ENCODE peak calls at places on chromosomes 12 and 14, in six cellular contexts. L is stomach, Z is suprapubic skin, W is ovary, Q is H1, J is transverse colon. G is an unnamed sample.

GRCh38 chr12:111558107-111558376 is 41.1 kb downstream of the ATXN2 start:
- DNase-seq in L (no peak), Z (no peak), W (no peak), Q (no peak), J (no peak), G (no peak)

GRCh38 chr12:64236549-64236948 is 14.5 kb upstream of the KICS2 start:
- DNase-seq in L (no peak), Z (no peak), W (no peak), Q (no peak), J (no peak), G (no peak)

GRCh38 chr12:93178154-93178878 is 199.4 kb upstream of the NUDT4 start:
- DNase-seq in L (no peak), Z (no peak), W (no peak), Q (no peak), J (no peak), G (no peak)

GRCh38 chr14:59490756-59491155 is 6.4 kb downstream of the JKAMP start:
- DNase-seq in L (no peak), Z (no peak), W (no peak), Q (no peak), J (no peak), G (no peak)

GRCh38 chr12:52870361-52871290 is 21.8 kb upstream of the KRT78 start:
- DNase-seq in L (peak; percentile 81), Z (peak; percentile 84), W (peak; percentile 37), Q (no peak), J (peak; percentile 91), G (no peak)

GRCh38 chr14:104322531-104323466 is 184.4 kb downstream of the KIF26A start:
- DNase-seq in L (peak; percentile 17), Z (no peak), W (no peak), Q (no peak), J (no peak), G (peak; percentile 15)

GRCh38 chr12:108307006-108307405 is 32.1 kb downstream of the CMKLR1 start:
- DNase-seq in L (no peak), Z (peak; percentile 56), W (no peak), Q (no peak), J (no peak), G (no peak)

GRCh38 chr14:50025776-50026175 is 90.6 kb downstream of the VCPKMT start:
- DNase-seq in L (no peak), Z (no peak), W (no peak), Q (no peak), J (no peak), G (no peak)

GRCh38 chr12:124768462-124769165 is 95.0 kb downstream of the SCARB1 start:
- DNase-seq in L (no peak), Z (no peak), W (no peak), Q (no peak), J (no peak), G (no peak)

GRCh38 chr12:18422849-18423248 is 161.5 kb downstream of the PIK3C2G start:
- DNase-seq in L (no peak), Z (no peak), W (no peak), Q (no peak), J (no peak), G (no peak)

GRCh38 chr12:22046968-22047390 is 961 bp downstream of the CMAS start:
- DNase-seq in L (no peak), Z (no peak), W (no peak), Q (no peak), J (no peak), G (no peak)

GRCh38 chr14:56199976-56200577 is 81.9 kb downstream of the PELI2 start:
- DNase-seq in L (no peak), Z (no peak), W (no peak), Q (no peak), J (no peak), G (no peak)

GRCh38 chr12:54196396-54196795 is 7.6 kb upstream of the SMUG1 start:
- DNase-seq in L (no peak), Z (no peak), W (no peak), Q (no peak), J (no peak), G (no peak)

GRCh38 chr12:64912501-64912900 is 88.1 kb downstream of the TBC1D30 start:
- DNase-seq in L (no peak), Z (no peak), W (peak; percentile 23), Q (no peak), J (no peak), G (no peak)

GRCh38 chr14:25406818-25407217 is 356.9 kb upstream of the STXBP6 start:
- DNase-seq in L (no peak), Z (no peak), W (no peak), Q (peak; percentile 47), J (peak; percentile 41), G (no peak)

GRCh38 chr14:90815817-90816662 is at the start of gene TTC7B:
- DNase-seq in L (peak; percentile 51), Z (no peak), W (peak; percentile 49), Q (no peak), J (peak; percentile 43), G (peak; percentile 93)
- TF ChIP-seq CTCF in L (no peak), Z (no peak), W (no peak), Q (no peak), J (no peak), G (no peak)

DNA sequence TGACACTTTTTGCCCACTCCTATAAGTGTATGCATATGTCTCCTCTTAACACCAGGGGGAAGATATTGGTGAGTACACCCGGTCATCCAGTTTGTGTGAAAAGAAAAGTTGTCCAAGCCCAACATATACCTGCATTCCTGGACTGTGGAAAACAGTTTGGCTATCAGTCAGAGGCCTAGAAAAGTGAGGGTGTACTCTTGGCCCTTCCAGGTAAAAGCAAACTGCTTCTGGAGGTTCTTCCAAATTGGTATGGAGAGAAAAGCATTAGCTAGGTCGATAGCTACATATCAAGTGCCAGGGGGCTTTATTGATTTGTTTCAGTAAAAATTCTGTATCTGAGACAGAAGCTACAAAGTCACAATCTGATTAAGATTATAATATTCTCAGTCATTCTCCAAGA is 144.0 kb downstream of the SPTSSA start:
- DNase-seq in L (no peak), Z (no peak), W (no peak), Q (no peak), J (no peak), G (no peak)
- TF ChIP-seq POLR2A in L (no peak), Z (no peak), W (no peak), Q (no peak), J (no peak), G (no peak)

GRCh38 chr12:13061377-13061776 is 17.2 kb downstream of the FAM234B start:
- DNase-seq in L (no peak), Z (no peak), W (no peak), Q (no peak), J (no peak), G (no peak)
- TF ChIP-seq EP300 in L (no peak), Z (no peak), W (no peak), Q (no peak), J (no peak), G (no peak)

DNA sequence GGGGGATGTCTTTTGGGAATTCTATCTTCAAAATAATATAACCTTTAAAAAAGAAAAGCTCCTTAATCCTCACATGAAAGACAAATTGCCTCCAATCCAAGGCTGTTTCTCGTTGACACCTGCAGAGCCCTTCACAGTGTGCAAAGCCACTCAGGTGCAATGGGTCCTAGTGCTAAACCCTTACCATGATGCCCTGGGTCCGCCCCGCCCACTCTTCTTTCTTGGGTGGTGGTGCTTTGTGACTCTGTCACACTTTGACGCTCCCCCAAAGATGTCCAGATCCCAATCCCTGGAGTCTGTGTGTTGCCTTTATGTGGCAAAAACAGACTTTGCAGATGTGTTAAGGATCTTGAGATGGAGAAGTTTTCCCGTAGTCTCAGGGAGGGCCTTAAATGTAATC is 29.7 kb downstream of the CLMN start:
- DNase-seq in L (no peak), Z (no peak), W (no peak), Q (no peak), J (no peak), G (no peak)
- TF ChIP-seq CTCF in L (no peak), Z (no peak), W (no peak), Q (no peak), J (no peak), G (no peak)

DNA sequence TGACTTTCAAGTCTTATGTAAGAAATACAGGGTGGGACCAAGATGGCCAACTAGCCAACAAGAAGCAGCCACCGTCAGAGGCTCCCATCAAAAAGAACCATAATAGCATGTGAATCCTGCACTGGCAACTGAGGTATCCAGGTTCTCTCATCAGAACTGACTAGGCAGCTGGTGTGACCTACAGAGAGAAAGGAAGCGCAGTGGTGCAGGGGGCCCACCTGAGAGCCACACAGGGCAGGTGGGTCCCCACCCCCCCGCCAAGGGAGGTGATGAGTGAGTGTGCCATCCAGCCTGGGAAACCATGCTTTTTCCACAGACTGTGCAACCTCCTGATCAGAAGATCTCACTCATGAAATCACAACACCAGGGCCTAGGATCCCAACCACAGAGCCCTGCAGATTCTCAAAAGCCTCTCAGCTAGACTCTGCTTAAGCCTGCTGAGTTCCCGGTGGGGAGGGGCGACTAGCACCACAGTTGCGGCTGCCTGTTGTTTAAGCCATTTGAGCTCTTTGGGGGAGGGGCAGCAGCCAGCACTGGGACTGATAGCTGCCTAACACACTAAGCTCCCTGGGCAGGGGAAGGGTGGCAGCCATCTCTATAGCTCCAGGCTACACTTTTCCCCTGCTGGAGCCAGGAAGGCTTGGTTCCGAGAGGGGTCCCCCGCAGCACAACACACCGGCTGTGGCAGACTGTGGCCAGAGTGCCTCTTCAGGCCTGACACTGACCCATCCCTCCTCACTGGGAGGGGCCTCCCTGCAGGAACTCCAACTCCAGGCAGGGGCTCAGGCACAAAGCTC is 75.3 kb downstream of the GARIN6 start:
- DNase-seq in L (no peak), Z (no peak), W (no peak), Q (peak; percentile 39), J (no peak), G (peak; percentile 15)
- TF ChIP-seq POLR2A in L (no peak), Z (no peak), W (no peak), Q (no peak), J (no peak), G (no peak)